ENCODE peak calls at places on chromosomes 4 and X, in four cellular contexts. One of them, this sample, is unnamed.

GRCh38 chr4:30948653-30949052 is 228.5 kb downstream of the PCDH7 start:
- DNase-seq in MM.1S: no peak
- DNase-seq in astrocyte: peak
- DNase-seq in keratinocyte: no peak
- DNase-seq in this sample: no peak

GRCh38 chrX:106898462-106898861 is 4.7 kb downstream of the RIPPLY1 start:
- DNase-seq in MM.1S: peak
- DNase-seq in astrocyte: peak
- DNase-seq in keratinocyte: no peak
- DNase-seq in this sample: no peak

GRCh38 chrX:119093991-119094741 is 21.4 kb downstream of the CT47C1 start:
- DNase-seq in MM.1S: no peak
- DNase-seq in astrocyte: no peak
- DNase-seq in keratinocyte: no peak
- DNase-seq in this sample: no peak

GRCh38 chrX:154411322-154411980 is at the start of gene TAFAZZIN:
- DNase-seq in MM.1S: peak
- DNase-seq in astrocyte: peak
- DNase-seq in keratinocyte: no peak
- DNase-seq in this sample: no peak

GRCh38 chr4:119726505-119726904 is 97.9 kb upstream of the PDE5A start:
- DNase-seq in MM.1S: no peak
- DNase-seq in astrocyte: peak
- DNase-seq in keratinocyte: no peak
- DNase-seq in this sample: no peak

GRCh38 chrX:103453655-103454054 is 65.6 kb downstream of the RAB40A start:
- DNase-seq in MM.1S: no peak
- DNase-seq in astrocyte: peak
- DNase-seq in keratinocyte: peak
- DNase-seq in this sample: no peak

GRCh38 chr4:136505020-136505419 is 1027.3 kb downstream of the PCDH18 start:
- DNase-seq in MM.1S: no peak
- DNase-seq in astrocyte: peak
- DNase-seq in keratinocyte: no peak
- DNase-seq in this sample: peak

GRCh38 chr4:8341691-8342090 is 72.1 kb downstream of the HTRA3 start:
- DNase-seq in MM.1S: no peak
- DNase-seq in astrocyte: no peak
- DNase-seq in keratinocyte: no peak
- DNase-seq in this sample: no peak

GRCh38 chr4:148341980-148342800 is 100.0 kb downstream of the NR3C2 start:
- DNase-seq in MM.1S: no peak
- DNase-seq in astrocyte: no peak
- DNase-seq in keratinocyte: no peak
- DNase-seq in this sample: no peak

GRCh38 chr4:186787536-186787935 is 63.9 kb upstream of the FAT1 start:
- DNase-seq in MM.1S: no peak
- DNase-seq in astrocyte: no peak
- DNase-seq in keratinocyte: no peak
- DNase-seq in this sample: no peak

GRCh38 chr4:12761694-12762093 is 722.4 kb downstream of the RAB28 start:
- DNase-seq in MM.1S: peak
- DNase-seq in astrocyte: no peak
- DNase-seq in keratinocyte: no peak
- DNase-seq in this sample: no peak

GRCh38 chr4:114081783-114082182 is 102.3 kb upstream of the ARSJ start:
- DNase-seq in MM.1S: no peak
- DNase-seq in astrocyte: no peak
- DNase-seq in keratinocyte: no peak
- DNase-seq in this sample: no peak

GRCh38 chr4:125838924-125839323 is 524.2 kb downstream of the FAT4 start:
- DNase-seq in MM.1S: no peak
- DNase-seq in astrocyte: no peak
- DNase-seq in keratinocyte: no peak
- DNase-seq in this sample: no peak

GRCh38 chr4:67234296-67234695 is 311.0 kb downstream of the CENPC start:
- DNase-seq in MM.1S: no peak
- DNase-seq in astrocyte: peak
- DNase-seq in keratinocyte: no peak
- DNase-seq in this sample: no peak

GRCh38 chr4:6109842-6110560 is 90.3 kb downstream of the JAKMIP1 start:
- DNase-seq in MM.1S: peak
- DNase-seq in astrocyte: no peak
- DNase-seq in keratinocyte: no peak
- DNase-seq in this sample: no peak

GRCh38 chrX:350148-350533 is 31.5 kb upstream of the GTPBP6 start:
- DNase-seq in MM.1S: no peak
- DNase-seq in astrocyte: no peak
- DNase-seq in keratinocyte: no peak
- DNase-seq in this sample: no peak

DNA sequence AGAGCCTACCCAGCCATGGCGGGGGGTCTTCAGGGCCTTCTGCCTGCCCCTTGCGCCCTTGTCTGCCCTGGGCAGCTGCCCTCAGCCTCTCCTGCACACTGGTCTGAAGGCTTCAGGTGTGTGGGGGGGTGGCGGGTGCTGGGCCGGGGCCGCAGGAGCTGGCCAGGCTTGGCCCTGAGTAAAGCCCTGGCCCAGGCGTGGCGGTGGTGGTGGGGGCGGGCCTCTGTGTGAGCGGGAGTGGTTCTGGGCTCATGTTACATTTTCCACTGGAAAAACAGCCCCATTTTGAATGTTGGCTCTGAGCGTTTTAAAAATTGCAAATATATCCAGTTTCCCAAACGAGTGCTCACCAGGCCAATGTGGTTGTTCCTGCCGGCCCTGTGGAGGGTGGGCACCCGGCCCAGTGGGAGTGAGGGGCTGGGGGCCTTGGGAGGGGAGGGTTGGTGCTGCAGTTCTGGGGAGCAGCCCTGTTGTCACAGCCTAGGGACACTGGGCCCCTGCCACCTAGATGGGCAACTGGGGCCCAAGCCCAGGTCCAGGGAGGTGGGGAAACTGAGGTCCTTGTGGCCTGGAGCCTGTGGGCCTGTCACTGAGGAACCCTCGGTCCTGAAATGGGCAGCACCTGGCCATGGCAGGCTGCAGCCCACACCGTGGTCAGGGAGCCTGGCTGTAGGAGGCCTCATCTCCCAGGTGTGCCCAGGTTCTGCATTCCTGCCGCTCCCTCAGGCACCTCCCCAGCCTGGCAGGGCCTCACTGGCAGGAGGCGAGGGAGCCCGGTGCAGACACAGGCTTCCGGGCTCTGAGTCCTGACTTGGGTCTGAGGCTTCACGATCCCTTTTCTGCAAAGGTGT is 28.3 kb downstream of the FGFRL1 start:
- DNase-seq in MM.1S: no peak
- DNase-seq in astrocyte: no peak
- DNase-seq in keratinocyte: no peak
- DNase-seq in this sample: no peak
- H3K9ac ChIP-seq in MM.1S: no peak
- H3K9ac ChIP-seq in astrocyte: peak
- H3K9ac ChIP-seq in keratinocyte: no peak
- H3K9ac ChIP-seq in this sample: no peak

GRCh38 chr4:151169223-151169622 is 69.8 kb downstream of the RPS3A start:
- DNase-seq in MM.1S: no peak
- DNase-seq in astrocyte: peak
- DNase-seq in keratinocyte: no peak
- DNase-seq in this sample: peak
- H3K9ac ChIP-seq in MM.1S: no peak
- H3K9ac ChIP-seq in astrocyte: peak
- H3K9ac ChIP-seq in keratinocyte: no peak
- H3K9ac ChIP-seq in this sample: no peak

GRCh38 chrX:101368800-101369199 is 17.2 kb downstream of the BTK start:
- DNase-seq in MM.1S: no peak
- DNase-seq in astrocyte: no peak
- DNase-seq in keratinocyte: no peak
- DNase-seq in this sample: no peak
- H3K9ac ChIP-seq in MM.1S: no peak
- H3K9ac ChIP-seq in astrocyte: no peak
- H3K9ac ChIP-seq in keratinocyte: no peak
- H3K9ac ChIP-seq in this sample: no peak

GRCh38 chr4:77040265-77040664 is 35.5 kb downstream of the CCNI start:
- DNase-seq in MM.1S: no peak
- DNase-seq in astrocyte: peak
- DNase-seq in keratinocyte: no peak
- DNase-seq in this sample: no peak
- H3K9ac ChIP-seq in MM.1S: no peak
- H3K9ac ChIP-seq in astrocyte: peak
- H3K9ac ChIP-seq in keratinocyte: no peak
- H3K9ac ChIP-seq in this sample: no peak